ENCODE peak calls at places on chromosome 21, in five cellular contexts. D is NCI-H2029 treated with DMSO at 0.1 percent for 48 hours, A is NCI-H460, T is kidney glomerular epithelial cell, Z is Right ventricle myocardium inferior. B is an unnamed sample.

GRCh38 chr21:15616864-15617574 is 112.8 kb upstream of the USP25 start:
- DNase-seq in D (no peak), A (no peak), T (no peak), Z (no peak), B (no peak)

GRCh38 chr21:41885341-41886024 is 6.3 kb upstream of the PRDM15 start:
- DNase-seq in D (no peak), A (no peak), T (no peak), Z (no peak), B (no peak)

GRCh38 chr21:41749286-41749685 is 17.6 kb downstream of the RIPK4 start:
- DNase-seq in D (no peak), A (no peak), T (no peak), Z (no peak), B (no peak)

GRCh38 chr21:44785620-44786344 is 15.8 kb downstream of the UBE2G2 start:
- DNase-seq in D (peak), A (no peak), T (no peak), Z (no peak), B (no peak)

GRCh38 chr21:25350056-25350455 is 257.2 kb downstream of the MRPL39 start:
- DNase-seq in D (no peak), A (no peak), T (peak), Z (no peak), B (peak)

GRCh38 chr21:38504056-38504455 is 5.8 kb upstream of the ERG start:
- DNase-seq in D (no peak), A (no peak), T (no peak), Z (no peak), B (no peak)

GRCh38 chr21:17610862-17611261 is 1.8 kb downstream of the BTG3 start:
- DNase-seq in D (no peak), A (no peak), T (peak), Z (no peak), B (no peak)

GRCh38 chr21:41681939-41682718 is 84.7 kb downstream of the RIPK4 start:
- DNase-seq in D (no peak), A (no peak), T (no peak), Z (no peak), B (no peak)

GRCh38 chr21:37157938-37158337 is 84.9 kb downstream of the TTC3 start:
- DNase-seq in D (no peak), A (no peak), T (no peak), Z (no peak), B (no peak)

GRCh38 chr21:45266518-45267389 is 20.9 kb downstream of the POFUT2 start:
- DNase-seq in D (no peak), A (no peak), T (no peak), Z (no peak), B (no peak)

GRCh38 chr21:20031807-20032206 is 966.4 kb upstream of the NCAM2 start:
- DNase-seq in D (no peak), A (no peak), T (no peak), Z (no peak), B (no peak)

GRCh38 chr21:17451364-17451869 is 61.4 kb upstream of the CXADR start:
- DNase-seq in D (no peak), A (peak), T (peak), Z (no peak), B (peak)

GRCh38 chr21:20789696-20790095 is 208.5 kb upstream of the NCAM2 start:
- DNase-seq in D (no peak), A (no peak), T (no peak), Z (no peak), B (no peak)

GRCh38 chr21:45982758-45983731 is 1.5 kb downstream of the COL6A1 start:
- DNase-seq in D (no peak), A (no peak), T (no peak), Z (no peak), B (no peak)

GRCh38 chr21:45577806-45578801 is 35.9 kb upstream of the SLC19A1 start:
- DNase-seq in D (no peak), A (no peak), T (no peak), Z (no peak), B (no peak)

GRCh38 chr21:21971384-21971783 is 973.2 kb downstream of the NCAM2 start:
- DNase-seq in D (no peak), A (no peak), T (no peak), Z (no peak), B (no peak)

B was measured in endothelial cell of umbilical vein.